ENCODE peak calls at places on chromosomes 11 and 22, in ten cellular contexts. R is NCI-H748 treated with DMSO at 0.1 percent for 48 hours; T is stimulated activated CD8-positive, alpha-beta memory T cell treated with anti-CD3 and anti-CD28 coated beads, Interleukin-4, amount 100 ng/mL, for 1 hour; B is activated CD4-positive, alpha-beta T cell treated with anti-CD3 and anti-CD28 coated beads for 24 hours; L is T-helper 9 cell; A is effector memory CD8-positive, alpha-beta T cell; Y is HTR-8/SVneo; F is heart right ventricle; U is kidney; D is PC-3. M is an unnamed sample.

GRCh38 chr11:13343931-13344717 is 66.5 kb downstream of the BMAL1 start:
- DNase-seq in F (peak), U (no peak), B (peak), R (peak), A (peak), L (peak), Y (peak), T (peak), D (peak), M (peak)

GRCh38 chr11:736431-736830 is 10.8 kb upstream of the TALDO1 start:
- DNase-seq in R (no peak), L (no peak), U (no peak), A (no peak), F (no peak), B (no peak), D (no peak), Y (no peak), T (no peak), M (no peak)

GRCh38 chr11:106421673-106422292 is 344.3 kb downstream of the AASDHPPT start:
- DNase-seq in A (no peak), Y (no peak), R (no peak), U (no peak), T (no peak), B (no peak), D (peak), F (no peak), L (no peak), M (no peak)

GRCh38 chr11:91804057-91804456 is 420.6 kb upstream of the FAT3 start:
- DNase-seq in T (no peak), B (no peak), D (peak), A (no peak), Y (no peak), U (no peak), F (no peak), R (no peak), L (no peak), M (no peak)

GRCh38 chr11:106723071-106723470 is 295.2 kb downstream of the GUCY1A2 start:
- DNase-seq in T (no peak), R (no peak), B (no peak), A (no peak), D (no peak), Y (no peak), F (no peak), U (no peak), L (no peak), M (no peak)

GRCh38 chr22:47298017-47298820 is 535.8 kb downstream of the TBC1D22A start:
- DNase-seq in B (no peak), D (no peak), U (no peak), R (no peak), A (no peak), Y (no peak), T (no peak), L (no peak), F (no peak), M (no peak)

GRCh38 chr22:47168900-47169800 is 406.7 kb downstream of the TBC1D22A start:
- DNase-seq in Y (peak), B (no peak), R (no peak), A (no peak), F (peak), U (peak), T (no peak), D (peak), L (no peak), M (no peak)

GRCh38 chr11:96303067-96303466 is 39.9 kb downstream of the MAML2 start:
- DNase-seq in A (no peak), T (no peak), F (no peak), U (no peak), Y (no peak), B (no peak), L (no peak), D (peak), R (no peak), M (peak)

GRCh38 chr11:111457731-111458368 is 54.3 kb downstream of the BTG4 start:
- DNase-seq in A (no peak), R (no peak), L (no peak), T (no peak), F (no peak), Y (no peak), U (no peak), D (no peak), B (no peak), M (no peak)